ENCODE peak calls at places on chromosomes 7 and 10, in nine cellular contexts. B, P, U, S, K, T, X, O and H are unnamed samples.

GRCh38 chr7:132577206-132578049 is 1.2 kb upstream of the PLXNA4 start:
- DNase-seq in B (peak), P (no peak), U (peak), S (peak), K (peak), T (peak), X (no peak), O (peak), H (peak)

GRCh38 chr7:70131807-70132565 is 533.7 kb downstream of the AUTS2 start:
- DNase-seq in B (no peak), P (no peak), U (peak), S (no peak), K (no peak), T (peak), X (no peak), O (no peak), H (no peak)

GRCh38 chr10:126640391-126640790 is 30.1 kb downstream of the C10orf90 start:
- DNase-seq in B (no peak), P (no peak), U (no peak), S (no peak), K (no peak), T (no peak), X (no peak), O (no peak), H (no peak)

GRCh38 chr10:99427566-99428150 is 2.8 kb downstream of the GOT1 start:
- DNase-seq in B (no peak), P (no peak), U (no peak), S (no peak), K (no peak), T (no peak), X (no peak), O (no peak), H (no peak)

GRCh38 chr7:128041203-128041602 is 10.0 kb upstream of the LRRC4 start:
- DNase-seq in B (no peak), P (no peak), U (no peak), S (no peak), K (peak), T (peak), X (no peak), O (peak), H (no peak)

GRCh38 chr10:44913312-44914079 is 2.4 kb downstream of the TMEM72 start:
- DNase-seq in B (no peak), P (no peak), U (peak), S (no peak), K (no peak), T (no peak), X (no peak), O (no peak), H (peak)

GRCh38 chr10:18406136-18406535 is 245.3 kb downstream of the NSUN6 start:
- DNase-seq in B (no peak), P (no peak), U (peak), S (no peak), K (no peak), T (no peak), X (no peak), O (no peak), H (no peak)

GRCh38 chr10:131706476-131706875 is 194.3 kb upstream of the PPP2R2D start:
- DNase-seq in B (no peak), P (no peak), U (no peak), S (no peak), K (no peak), T (no peak), X (no peak), O (no peak), H (no peak)

GRCh38 chr7:100626530-100627237 is 14.3 kb downstream of the MOSPD3 start:
- DNase-seq in B (peak), P (no peak), U (peak), S (peak), K (peak), T (peak), X (peak), O (peak), H (peak)

GRCh38 chr7:101816499-101817030 is 861 bp upstream of the CUX1 start:
- DNase-seq in B (no peak), P (no peak), U (peak), S (no peak), K (no peak), T (no peak), X (no peak), O (no peak), H (no peak)

GRCh38 chr7:138875794-138876193 is 77.8 kb upstream of the ATP6V0A4 start:
- DNase-seq in B (no peak), P (peak), U (no peak), S (no peak), K (peak), T (peak), X (peak), O (no peak), H (no peak)

GRCh38 chr10:70430489-70431445 is 10.7 kb downstream of the NODAL start:
- DNase-seq in B (no peak), P (no peak), U (no peak), S (no peak), K (peak), T (no peak), X (no peak), O (no peak), H (peak)

GRCh38 chr10:60169111-60169510 is 220.6 kb downstream of the ANK3 start:
- DNase-seq in B (no peak), P (no peak), U (no peak), S (no peak), K (no peak), T (no peak), X (no peak), O (no peak), H (no peak)

GRCh38 chr10:107899075-107899474 is 734.6 kb upstream of the SORCS1 start:
- DNase-seq in B (no peak), P (no peak), U (no peak), S (no peak), K (no peak), T (no peak), X (no peak), O (no peak), H (no peak)

GRCh38 chr7:24755541-24756416 is 1.5 kb downstream of the GSDME start:
- DNase-seq in B (no peak), P (no peak), U (no peak), S (no peak), K (peak), T (peak), X (no peak), O (peak), H (no peak)
- H3K4me3 ChIP-seq in B (peak), P (peak), U (no peak), S (peak), K (no peak), T (peak), X (no peak), O (no peak), H (no peak)

GRCh38 chr10:128958881-128959690 is 508.0 kb upstream of the MGMT start:
- DNase-seq in B (no peak), P (no peak), U (no peak), S (no peak), K (no peak), T (no peak), X (no peak), O (no peak), H (no peak)

GRCh38 chr10:128956149-128956548 is 510.9 kb upstream of the MGMT start:
- DNase-seq in B (no peak), P (no peak), U (no peak), S (no peak), K (no peak), T (no peak), X (no peak), O (no peak), H (no peak)

GRCh38 chr10:128963246-128964099 is 503.6 kb upstream of the MGMT start:
- DNase-seq in B (no peak), P (no peak), U (no peak), S (no peak), K (no peak), T (no peak), X (no peak), O (no peak), H (no peak)

GRCh38 chr10:128964100-128964403 is 503.0 kb upstream of the MGMT start:
- DNase-seq in B (no peak), P (no peak), U (no peak), S (no peak), K (no peak), T (no peak), X (no peak), O (no peak), H (no peak)

GRCh38 chr10:128959746-128960145 is 507.3 kb upstream of the MGMT start:
- DNase-seq in B (no peak), P (no peak), U (no peak), S (no peak), K (no peak), T (no peak), X (no peak), O (no peak), H (no peak)
- TF ChIP-seq CTCF in B (no peak), P (no peak), U (no peak), S (no peak), K (no peak), T (no peak), X (no peak), O (no peak), H (no peak)

GRCh38 chr7:103777440-103777839 is 212.0 kb downstream of the RELN start:
- DNase-seq in B (no peak), P (no peak), U (no peak), S (no peak), K (no peak), T (no peak), X (no peak), O (no peak), H (no peak)
- H3K4me3 ChIP-seq in B (no peak), P (no peak), U (no peak), S (no peak), K (no peak), T (no peak), X (no peak), O (no peak), H (no peak)

GRCh38 chr10:113127285-113128283 is 177.5 kb downstream of the TCF7L2 start:
- DNase-seq in B (no peak), P (no peak), U (no peak), S (no peak), K (no peak), T (no peak), X (no peak), O (no peak), H (no peak)

GRCh38 chr10:113128450-113129105 is 178.5 kb downstream of the TCF7L2 start:
- DNase-seq in B (no peak), P (no peak), U (no peak), S (no peak), K (no peak), T (no peak), X (no peak), O (no peak), H (no peak)

GRCh38 chr10:113122947-113123346 is 172.9 kb downstream of the TCF7L2 start:
- DNase-seq in B (no peak), P (no peak), U (no peak), S (no peak), K (no peak), T (no peak), X (no peak), O (no peak), H (no peak)

GRCh38 chr10:113129117-113129516 is 179.1 kb downstream of the TCF7L2 start:
- DNase-seq in B (no peak), P (no peak), U (no peak), S (no peak), K (no peak), T (no peak), X (no peak), O (no peak), H (no peak)

GRCh38 chr10:113126506-113127192 is 176.6 kb downstream of the TCF7L2 start:
- DNase-seq in B (peak), P (no peak), U (peak), S (peak), K (peak), T (peak), X (no peak), O (peak), H (no peak)
- TF ChIP-seq CTCF in B (peak), P (peak), U (peak), S (peak), K (peak), T (peak), X (peak), O (peak), H (peak)